ENCODE peak calls at places on chromosomes 11 and 22, in nine cellular contexts. One of them, this sample, is unnamed.

GRCh38 chr11:13316528-13316961 is 39.0 kb downstream of the BMAL1 start:
- DNase-seq in A549: no peak
- DNase-seq in OCI-LY7: no peak
- DNase-seq in BJ: peak
- DNase-seq in CD4-positive, alpha-beta T cell: no peak
- DNase-seq in cardiac muscle cell: peak
- DNase-seq in fibroblast of lung: peak
- DNase-seq in kidney epithelial cell: no peak
- DNase-seq in transverse colon: no peak
- DNase-seq in this sample: no peak

GRCh38 chr11:33777906-33778305 is 3.6 kb upstream of the FBXO3 start:
- DNase-seq in transverse colon: no peak
- DNase-seq in BJ: no peak
- DNase-seq in CD4-positive, alpha-beta T cell: no peak
- DNase-seq in OCI-LY7: peak
- DNase-seq in fibroblast of lung: no peak
- DNase-seq in A549: no peak
- DNase-seq in kidney epithelial cell: no peak
- DNase-seq in cardiac muscle cell: no peak
- DNase-seq in this sample: no peak

GRCh38 chr22:31284241-31284745 is 8.0 kb downstream of the PIK3IP1 start:
- DNase-seq in cardiac muscle cell: no peak
- DNase-seq in fibroblast of lung: no peak
- DNase-seq in OCI-LY7: no peak
- DNase-seq in kidney epithelial cell: no peak
- DNase-seq in transverse colon: no peak
- DNase-seq in CD4-positive, alpha-beta T cell: no peak
- DNase-seq in A549: no peak
- DNase-seq in BJ: no peak
- DNase-seq in this sample: peak

GRCh38 chr22:34214372-34214771 is 294.1 kb upstream of the LARGE1 start:
- DNase-seq in A549: no peak
- DNase-seq in OCI-LY7: no peak
- DNase-seq in cardiac muscle cell: no peak
- DNase-seq in transverse colon: no peak
- DNase-seq in CD4-positive, alpha-beta T cell: no peak
- DNase-seq in fibroblast of lung: no peak
- DNase-seq in kidney epithelial cell: no peak
- DNase-seq in BJ: no peak
- DNase-seq in this sample: no peak

GRCh38 chr11:64765291-64765803 is 5.6 kb upstream of the PYGM start:
- DNase-seq in transverse colon: no peak
- DNase-seq in kidney epithelial cell: no peak
- DNase-seq in OCI-LY7: no peak
- DNase-seq in fibroblast of lung: no peak
- DNase-seq in A549: no peak
- DNase-seq in cardiac muscle cell: no peak
- DNase-seq in BJ: no peak
- DNase-seq in CD4-positive, alpha-beta T cell: no peak
- DNase-seq in this sample: no peak

GRCh38 chr11:131827440-131827839 is 457.0 kb downstream of the NTM start:
- DNase-seq in BJ: no peak
- DNase-seq in kidney epithelial cell: no peak
- DNase-seq in A549: no peak
- DNase-seq in OCI-LY7: no peak
- DNase-seq in transverse colon: no peak
- DNase-seq in fibroblast of lung: no peak
- DNase-seq in CD4-positive, alpha-beta T cell: no peak
- DNase-seq in cardiac muscle cell: no peak
- DNase-seq in this sample: no peak

GRCh38 chr11:73143126-73143838 is 1.2 kb upstream of the FCHSD2 start:
- DNase-seq in kidney epithelial cell: peak
- DNase-seq in A549: no peak
- DNase-seq in fibroblast of lung: peak
- DNase-seq in CD4-positive, alpha-beta T cell: no peak
- DNase-seq in BJ: no peak
- DNase-seq in OCI-LY7: peak
- DNase-seq in cardiac muscle cell: peak
- DNase-seq in transverse colon: no peak
- DNase-seq in this sample: no peak

GRCh38 chr11:69449320-69450063 is 32.0 kb upstream of the LINC01488 start:
- DNase-seq in OCI-LY7: no peak
- DNase-seq in kidney epithelial cell: no peak
- DNase-seq in A549: no peak
- DNase-seq in transverse colon: no peak
- DNase-seq in fibroblast of lung: peak
- DNase-seq in BJ: no peak
- DNase-seq in CD4-positive, alpha-beta T cell: no peak
- DNase-seq in cardiac muscle cell: peak
- DNase-seq in this sample: no peak

DNA sequence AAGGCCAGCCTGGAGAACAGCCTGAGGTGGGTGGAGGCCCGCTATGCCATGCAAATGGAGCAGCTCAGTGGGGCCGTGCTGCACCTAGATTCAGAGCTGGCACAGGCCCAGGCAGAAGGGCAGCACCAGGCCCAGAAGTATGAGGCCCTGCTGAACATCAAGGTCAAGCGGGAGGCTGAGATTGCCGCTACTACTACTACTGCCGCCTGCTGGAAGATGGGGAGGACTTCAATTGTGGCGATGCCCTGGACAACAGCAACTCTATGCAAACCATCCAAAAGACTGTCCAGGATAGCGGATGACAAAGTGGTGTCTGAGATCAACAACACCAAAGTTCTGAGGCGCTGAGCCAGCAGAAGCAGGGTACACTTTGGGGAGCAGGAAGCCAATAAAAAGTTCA is 3.1 kb upstream of the TMEM218 start:
- DNase-seq in transverse colon: no peak
- DNase-seq in CD4-positive, alpha-beta T cell: no peak
- DNase-seq in A549: peak
- DNase-seq in OCI-LY7: no peak
- DNase-seq in BJ: no peak
- DNase-seq in cardiac muscle cell: no peak
- DNase-seq in kidney epithelial cell: no peak
- DNase-seq in fibroblast of lung: no peak
- DNase-seq in this sample: no peak
- TF ChIP-seq CTCF in transverse colon: no peak
- TF ChIP-seq CTCF in CD4-positive, alpha-beta T cell: no peak
- TF ChIP-seq CTCF in A549: no peak
- TF ChIP-seq CTCF in OCI-LY7: peak
- TF ChIP-seq CTCF in BJ: peak
- TF ChIP-seq CTCF in cardiac muscle cell: peak
- TF ChIP-seq CTCF in kidney epithelial cell: no peak
- TF ChIP-seq CTCF in fibroblast of lung: no peak
- TF ChIP-seq CTCF in this sample: no peak

DNA sequence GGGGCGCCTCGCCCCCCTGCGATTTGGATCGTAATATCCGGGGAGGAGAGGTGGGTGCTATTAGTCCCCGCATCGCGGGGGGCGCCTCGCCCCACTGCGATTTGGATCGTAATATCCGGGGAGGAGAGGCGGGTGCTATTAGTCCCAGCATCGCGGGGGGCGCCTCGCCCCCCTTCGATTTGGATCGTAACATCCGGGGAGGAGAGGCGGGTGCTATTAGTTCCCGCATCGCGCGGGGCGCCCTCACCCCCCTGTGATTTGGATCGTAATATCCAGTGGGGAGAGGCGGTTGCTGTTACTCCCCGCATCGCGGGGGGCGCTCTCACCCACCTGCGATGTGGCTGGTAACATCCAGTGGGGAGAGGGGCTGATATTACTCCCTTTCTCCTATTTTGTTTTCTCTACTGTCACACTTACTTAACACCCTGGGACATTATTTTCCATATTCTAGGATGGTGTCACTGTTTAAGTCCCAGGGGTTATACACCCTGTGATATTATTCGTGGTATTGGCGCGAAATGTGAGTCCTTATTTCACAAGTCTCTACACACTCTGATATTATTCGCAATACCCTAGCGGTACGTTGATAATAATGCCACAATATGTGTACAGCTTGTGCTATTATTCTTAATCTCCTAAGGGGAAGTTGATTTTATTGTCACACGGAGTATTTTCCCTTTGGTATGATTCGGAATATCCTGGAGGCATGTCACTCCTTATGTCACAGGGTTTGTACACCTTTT is 57.8 kb upstream of the ALDH3B2 start:
- DNase-seq in OCI-LY7: peak
- DNase-seq in BJ: no peak
- DNase-seq in kidney epithelial cell: no peak
- DNase-seq in CD4-positive, alpha-beta T cell: peak
- DNase-seq in transverse colon: no peak
- DNase-seq in A549: peak
- DNase-seq in fibroblast of lung: no peak
- DNase-seq in cardiac muscle cell: no peak
- DNase-seq in this sample: peak
- TF ChIP-seq CTCF in OCI-LY7: peak
- TF ChIP-seq CTCF in BJ: peak
- TF ChIP-seq CTCF in kidney epithelial cell: peak
- TF ChIP-seq CTCF in CD4-positive, alpha-beta T cell: peak
- TF ChIP-seq CTCF in transverse colon: peak
- TF ChIP-seq CTCF in A549: peak
- TF ChIP-seq CTCF in fibroblast of lung: peak
- TF ChIP-seq CTCF in cardiac muscle cell: peak
- TF ChIP-seq CTCF in this sample: peak

DNA sequence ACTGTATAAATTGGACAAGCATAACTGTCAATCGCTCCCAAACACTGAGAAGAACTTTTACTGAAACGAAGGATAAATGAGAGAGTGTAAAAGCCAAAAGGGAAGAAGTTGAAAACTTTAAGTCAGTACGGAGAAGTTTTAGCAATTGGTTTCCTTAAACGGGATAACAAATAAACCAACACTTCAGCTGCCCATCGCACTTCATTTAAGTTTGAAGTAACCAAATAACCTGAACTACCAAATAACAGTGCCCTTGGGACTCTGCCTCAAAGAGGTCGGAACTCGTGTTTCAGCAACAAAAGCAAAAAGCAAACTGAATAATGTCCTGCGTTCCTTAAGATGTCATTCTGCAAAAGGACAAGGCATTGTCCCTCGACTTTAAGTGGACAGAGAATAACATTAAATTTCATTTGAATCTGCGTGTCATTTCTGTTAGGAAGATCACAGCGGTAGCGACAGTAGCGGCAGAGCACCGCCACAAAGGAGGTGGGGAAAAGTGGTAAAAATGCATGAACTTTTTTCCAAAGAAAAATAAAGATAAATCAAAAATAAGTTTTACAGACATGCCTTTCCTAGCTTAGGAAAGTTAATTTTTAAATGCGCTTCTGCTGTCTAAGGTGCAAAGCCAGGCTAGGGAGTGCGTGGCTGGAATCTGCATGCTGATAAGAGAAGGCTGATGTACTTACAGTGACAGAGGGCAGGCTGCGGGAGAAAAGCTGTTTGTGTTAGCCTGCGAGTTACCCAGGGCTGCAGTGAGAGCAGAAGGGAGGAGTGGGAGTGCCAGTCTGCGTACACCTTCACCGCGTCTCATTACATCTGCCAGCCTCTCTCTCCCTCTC is 126.8 kb upstream of the C11orf58 start:
- DNase-seq in BJ: no peak
- DNase-seq in transverse colon: no peak
- DNase-seq in A549: no peak
- DNase-seq in fibroblast of lung: no peak
- DNase-seq in cardiac muscle cell: no peak
- DNase-seq in kidney epithelial cell: no peak
- DNase-seq in CD4-positive, alpha-beta T cell: no peak
- DNase-seq in OCI-LY7: no peak
- DNase-seq in this sample: no peak
- TF ChIP-seq CTCF in BJ: no peak
- TF ChIP-seq CTCF in transverse colon: no peak
- TF ChIP-seq CTCF in A549: no peak
- TF ChIP-seq CTCF in fibroblast of lung: no peak
- TF ChIP-seq CTCF in cardiac muscle cell: no peak
- TF ChIP-seq CTCF in kidney epithelial cell: no peak
- TF ChIP-seq CTCF in CD4-positive, alpha-beta T cell: no peak
- TF ChIP-seq CTCF in OCI-LY7: no peak
- TF ChIP-seq CTCF in this sample: no peak

GRCh38 chr11:45670386-45671135 is 5.1 kb upstream of the CHST1 start:
- DNase-seq in BJ: no peak
- DNase-seq in cardiac muscle cell: no peak
- DNase-seq in A549: no peak
- DNase-seq in transverse colon: no peak
- DNase-seq in CD4-positive, alpha-beta T cell: no peak
- DNase-seq in kidney epithelial cell: no peak
- DNase-seq in fibroblast of lung: no peak
- DNase-seq in OCI-LY7: no peak
- DNase-seq in this sample: no peak

GRCh38 chr11:45673441-45673840 is 8.0 kb upstream of the CHST1 start:
- DNase-seq in A549: no peak
- DNase-seq in transverse colon: no peak
- DNase-seq in cardiac muscle cell: no peak
- DNase-seq in CD4-positive, alpha-beta T cell: no peak
- DNase-seq in BJ: no peak
- DNase-seq in kidney epithelial cell: no peak
- DNase-seq in fibroblast of lung: no peak
- DNase-seq in OCI-LY7: no peak
- DNase-seq in this sample: no peak

GRCh38 chr11:45669956-45670355 is 4.5 kb upstream of the CHST1 start:
- DNase-seq in kidney epithelial cell: no peak
- DNase-seq in BJ: no peak
- DNase-seq in A549: no peak
- DNase-seq in transverse colon: no peak
- DNase-seq in CD4-positive, alpha-beta T cell: no peak
- DNase-seq in fibroblast of lung: no peak
- DNase-seq in cardiac muscle cell: no peak
- DNase-seq in OCI-LY7: no peak
- DNase-seq in this sample: no peak

GRCh38 chr11:45672593-45672992 is 7.2 kb upstream of the CHST1 start:
- DNase-seq in OCI-LY7: no peak
- DNase-seq in A549: no peak
- DNase-seq in CD4-positive, alpha-beta T cell: no peak
- DNase-seq in BJ: no peak
- DNase-seq in fibroblast of lung: no peak
- DNase-seq in kidney epithelial cell: no peak
- DNase-seq in cardiac muscle cell: no peak
- DNase-seq in transverse colon: no peak
- DNase-seq in this sample: no peak

DNA sequence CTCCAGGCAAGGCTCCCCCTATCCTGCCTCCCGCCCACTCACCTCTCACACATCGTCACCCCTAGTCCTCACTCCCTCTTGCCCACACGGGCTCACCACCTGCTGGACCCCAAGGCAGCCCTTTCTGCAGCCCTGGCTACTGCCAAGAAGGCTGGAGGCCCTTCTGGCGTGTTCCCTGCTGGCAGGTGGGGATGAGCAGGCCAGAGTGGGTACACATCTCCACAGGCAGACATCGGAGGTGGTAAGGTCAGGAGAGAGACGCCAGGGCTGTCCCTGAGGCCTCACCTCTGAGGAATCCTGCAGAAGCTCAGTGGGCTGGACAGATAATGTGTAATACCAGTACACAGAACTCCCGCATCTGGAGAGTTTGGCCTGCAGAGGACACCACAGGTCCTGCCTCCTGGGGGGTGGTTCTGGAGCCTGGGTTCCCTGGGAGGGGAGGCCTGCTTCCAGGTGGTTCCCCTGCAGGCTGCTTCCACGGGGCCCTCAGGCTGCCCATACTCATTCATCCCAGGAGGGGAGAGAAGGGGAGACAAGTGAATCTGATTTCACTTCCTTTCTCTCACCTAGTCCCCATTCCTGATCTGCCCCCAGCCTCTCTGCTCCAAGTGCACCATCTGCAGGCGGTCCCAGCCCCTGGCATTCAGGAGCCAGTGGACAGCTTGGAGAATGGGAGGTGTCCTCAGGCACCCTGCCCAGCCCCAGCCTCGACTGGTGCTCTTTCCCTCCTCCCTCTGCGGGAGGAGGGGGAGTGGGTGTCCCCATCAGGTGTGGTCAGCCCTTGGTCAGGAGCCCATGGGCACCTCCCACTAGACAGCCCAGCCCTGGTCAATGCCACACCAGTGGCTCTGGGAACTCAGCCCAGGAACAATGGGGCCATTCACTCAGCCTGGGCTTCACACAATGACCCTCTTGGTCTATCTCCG is 6.1 kb upstream of the CHST1 start:
- DNase-seq in fibroblast of lung: no peak
- DNase-seq in A549: no peak
- DNase-seq in kidney epithelial cell: no peak
- DNase-seq in CD4-positive, alpha-beta T cell: no peak
- DNase-seq in OCI-LY7: no peak
- DNase-seq in transverse colon: no peak
- DNase-seq in BJ: no peak
- DNase-seq in cardiac muscle cell: no peak
- DNase-seq in this sample: no peak
- TF ChIP-seq CTCF in fibroblast of lung: no peak
- TF ChIP-seq CTCF in A549: no peak
- TF ChIP-seq CTCF in kidney epithelial cell: no peak
- TF ChIP-seq CTCF in CD4-positive, alpha-beta T cell: no peak
- TF ChIP-seq CTCF in OCI-LY7: no peak
- TF ChIP-seq CTCF in transverse colon: no peak
- TF ChIP-seq CTCF in BJ: no peak
- TF ChIP-seq CTCF in cardiac muscle cell: no peak
- TF ChIP-seq CTCF in this sample: peak

This sample was measured in D721Med.